ENCODE peak calls at places on chromosomes 11 and 22, in four cellular contexts. D is astrocyte of the cerebellum, W is ovary, U is bronchial epithelial cell. S is an unnamed sample.

GRCh38 chr11:70381872-70382842 is 16.2 kb upstream of the CTTN start:
- DNase-seq in D (peak; percentile 61), W (no peak), U (no peak), S (peak; percentile 26)

GRCh38 chr22:30868663-30869385 is 99.8 kb downstream of the MORC2 start:
- DNase-seq in D (no peak), W (peak; percentile 23), U (no peak), S (peak; percentile 48)

GRCh38 chr22:32473388-32473952 is 1.1 kb upstream of the FBXO7 start:
- DNase-seq in D (peak; percentile 66), W (peak; percentile 38), U (peak; percentile 71), S (peak; percentile 86)

GRCh38 chr22:20319041-20319744 is 667 bp downstream of the DGCR6L start:
- DNase-seq in D (no peak), W (peak; percentile 38), U (no peak), S (peak; percentile 56)

GRCh38 chr11:13016415-13016814 is 7.3 kb downstream of the RASSF10 start:
- DNase-seq in D (no peak), W (no peak), U (peak; percentile 64), S (no peak)

GRCh38 chr22:49408102-49408836 is 419.4 kb downstream of the BRD1 start:
- DNase-seq in D (no peak), W (no peak), U (no peak), S (no peak)

GRCh38 chr22:41681616-41682015 is 7.1 kb downstream of the SNU13 start:
- DNase-seq in D (no peak), W (no peak), U (no peak), S (no peak)

GRCh38 chr11:134660416-134660815 is 248.4 kb upstream of the B3GAT1 start:
- DNase-seq in D (no peak), W (no peak), U (no peak), S (no peak)

GRCh38 chr11:45805305-45806071 is 539 bp downstream of the SLC35C1 start:
- DNase-seq in D (peak; percentile 38), W (peak; percentile 59), U (peak; percentile 33), S (peak; percentile 85)

GRCh38 chr11:22792497-22792896 is 37.1 kb downstream of the SVIP start:
- DNase-seq in D (no peak), W (no peak), U (peak; percentile 78), S (peak; percentile 35)

DNA sequence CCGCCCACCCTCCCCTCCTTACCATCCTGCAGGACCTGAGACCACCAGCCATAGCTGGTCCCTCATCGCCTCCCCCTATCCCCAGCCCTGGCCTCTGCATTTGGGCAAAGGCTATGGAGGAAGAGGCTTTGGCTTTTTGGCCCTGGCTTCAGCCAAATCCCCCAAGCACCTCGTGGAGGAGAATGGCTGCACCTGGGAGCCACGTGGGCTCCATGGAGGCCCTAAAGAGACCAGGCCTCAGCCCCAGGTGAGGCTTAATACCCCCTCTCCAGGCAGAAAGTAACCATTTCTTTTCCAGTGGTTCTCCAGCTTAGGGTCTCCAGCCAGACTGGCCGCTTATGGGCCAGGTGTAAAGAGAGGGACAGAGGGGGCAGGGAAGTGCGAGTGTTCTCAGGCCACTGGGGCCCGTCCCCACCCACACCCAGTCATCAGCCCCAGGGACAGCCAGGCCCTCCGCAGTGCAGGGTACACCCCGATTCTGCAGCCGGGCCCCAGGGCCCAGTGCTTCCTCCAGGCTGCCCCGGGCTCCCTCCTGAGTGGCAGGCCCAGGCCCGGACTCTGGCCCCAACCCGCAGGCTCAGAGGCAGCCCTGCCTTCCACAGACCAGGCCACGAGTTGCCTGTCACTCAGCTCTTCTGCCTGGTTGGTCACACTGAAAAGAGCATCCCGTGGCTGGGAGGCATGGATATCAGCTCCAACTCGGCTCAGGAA is 26.4 kb downstream of the CDKN1C start:
- DNase-seq in D (no peak), W (no peak), U (no peak), S (no peak)
- H3K4me3 ChIP-seq in D (no peak overlapping the region), W (no peak overlapping the region), U (no peak overlapping the region), S (no peak overlapping the region)

GRCh38 chr11:47981667-47982404 is 1.5 kb downstream of the PTPRJ start:
- DNase-seq in D (no peak), W (no peak), U (no peak), S (no peak)

GRCh38 chr11:47979378-47980092 is 824 bp upstream of the PTPRJ start:
- DNase-seq in D (no peak), W (no peak), U (no peak), S (no peak)

GRCh38 chr11:47983464-47984397 is 3.4 kb downstream of the PTPRJ start:
- DNase-seq in D (no peak), W (no peak), U (no peak), S (no peak)

GRCh38 chr11:47980093-47980906 is at the start of gene PTPRJ:
- DNase-seq in D (no peak), W (peak; percentile 63), U (no peak), S (peak; percentile 64)

DNA sequence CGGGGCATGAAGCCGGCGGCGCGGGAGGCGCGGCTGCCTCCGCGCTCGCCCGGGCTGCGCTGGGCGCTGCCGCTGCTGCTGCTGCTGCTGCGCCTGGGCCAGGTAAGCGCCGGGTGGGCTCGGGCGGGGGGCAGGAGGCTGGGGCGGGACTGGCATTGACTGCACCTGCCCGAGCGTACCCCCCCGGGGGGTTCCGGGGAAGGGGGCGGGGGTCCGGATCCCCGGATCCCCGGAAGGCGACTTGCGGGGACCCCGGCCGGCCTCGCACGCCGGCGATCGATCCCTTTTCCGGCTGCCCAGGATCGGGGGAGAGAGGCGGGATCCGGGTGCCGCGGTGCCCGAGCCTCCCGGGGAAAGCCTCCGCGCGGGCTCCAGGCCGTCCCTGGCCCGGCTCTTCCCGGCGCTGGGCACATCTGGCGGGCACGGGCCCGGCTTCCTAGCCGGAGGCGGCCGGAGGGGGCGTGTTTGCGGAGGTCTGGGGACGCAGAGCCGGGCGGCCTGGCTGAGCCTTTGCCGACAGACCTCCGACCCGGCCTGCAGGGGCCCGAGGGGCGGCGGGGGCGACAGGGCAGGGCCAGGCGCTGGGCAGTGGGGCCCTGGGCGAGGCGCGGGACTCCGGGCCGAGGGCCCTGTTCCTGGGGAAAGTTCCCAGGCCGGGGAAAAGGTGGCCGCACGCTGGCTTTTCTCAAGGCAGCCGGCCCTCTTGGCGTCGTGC is 705 bp downstream of the PTPRJ start:
- DNase-seq in D (no peak), W (peak; percentile 59), U (no peak), S (peak; percentile 30)
- TF ChIP-seq CTCF in D (peak; percentile 17), W (no peak), U (peak; percentile 20), S (no peak)

GRCh38 chr22:37026325-37026724 is 6.8 kb downstream of the MPST start:
- DNase-seq in D (no peak), W (no peak), U (no peak), S (no peak)

GRCh38 chr22:37024339-37025157 is 5.0 kb downstream of the MPST start:
- DNase-seq in D (no peak), W (no peak), U (no peak), S (no peak)

GRCh38 chr22:37028692-37029674 is 9.4 kb downstream of the MPST start:
- DNase-seq in D (no peak), W (no peak), U (no peak), S (no peak)

GRCh38 chr22:37025500-37026070 is 6.0 kb downstream of the MPST start:
- DNase-seq in D (no peak), W (no peak), U (no peak), S (no peak)

DNA sequence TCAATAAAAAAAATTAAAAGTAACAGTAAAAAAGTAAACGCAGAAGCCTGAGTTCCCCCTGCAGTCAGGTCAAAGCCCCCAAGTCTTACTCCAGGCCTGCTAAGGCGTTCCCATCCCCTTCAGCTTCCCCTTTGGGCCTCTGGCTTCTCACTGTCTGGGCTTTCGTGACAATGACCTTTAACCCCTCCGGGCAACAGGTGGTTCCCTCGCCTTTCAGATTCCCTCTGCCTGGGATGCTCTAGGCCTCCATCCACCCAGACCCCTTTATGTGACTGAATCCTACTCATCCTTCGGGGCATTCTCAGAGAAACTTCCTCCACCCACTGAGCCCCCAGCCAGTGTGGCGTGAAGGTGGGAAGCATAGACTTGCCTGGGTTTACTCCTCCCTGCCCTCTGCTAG is 8.0 kb downstream of the MPST start:
- DNase-seq in D (no peak), W (no peak), U (no peak), S (no peak)
- H3K4me3 ChIP-seq in D (no peak overlapping the region), W (no peak overlapping the region), U (no peak overlapping the region), S (no peak overlapping the region)

DNA sequence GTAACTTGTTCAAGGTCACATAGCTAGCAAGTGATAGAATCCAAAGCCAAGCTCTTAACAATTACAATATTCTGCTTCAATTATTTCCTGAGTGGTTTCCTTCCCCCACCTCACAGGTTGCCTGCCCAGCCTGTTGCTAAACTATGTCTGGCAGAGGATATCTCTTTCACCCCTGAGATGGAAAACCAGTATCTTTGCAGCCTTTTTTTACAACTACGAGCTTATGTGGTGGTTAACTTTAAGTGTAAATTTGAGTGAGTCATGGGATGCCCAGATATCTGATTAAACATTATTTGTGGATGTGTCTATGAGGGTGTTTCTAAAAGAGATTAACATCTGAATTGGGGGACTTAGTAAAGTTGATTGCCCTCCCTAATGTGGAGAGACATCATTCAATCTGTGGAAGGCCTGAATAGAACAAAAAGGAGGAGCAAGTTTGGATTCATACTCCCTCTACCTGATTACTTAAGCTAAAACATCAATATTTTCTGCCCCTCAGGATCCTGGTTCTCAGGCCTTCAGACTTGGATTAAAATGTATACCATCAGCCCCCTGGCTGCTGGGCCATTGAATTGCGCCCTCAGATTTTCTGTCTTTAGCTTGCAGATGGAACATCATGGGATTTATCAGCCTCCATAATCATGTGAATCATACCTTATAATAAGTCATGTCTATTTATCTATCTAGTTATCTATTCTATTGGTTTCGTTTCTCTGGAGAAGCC is 911.9 kb downstream of the METTL15 start:
- DNase-seq in D (peak; percentile 4), W (no peak), U (peak; percentile 50), S (no peak)
- TF ChIP-seq CTCF in D (peak; percentile 56), W (no peak), U (peak; percentile 49), S (peak; percentile 37)

GRCh38 chr11:96227244-96227643 is 115.8 kb downstream of the MAML2 start:
- DNase-seq in D (no peak), W (no peak), U (peak; percentile 68), S (peak; percentile 49)
- H3K4me3 ChIP-seq in D (no peak overlapping the region), W (no peak overlapping the region), U (no peak overlapping the region), S (no peak overlapping the region)

GRCh38 chr22:47858773-47859306 is 1096.4 kb downstream of the TBC1D22A start:
- DNase-seq in D (no peak), W (no peak), U (no peak), S (no peak)

GRCh38 chr22:47859891-47860290 is 1097.4 kb downstream of the TBC1D22A start:
- DNase-seq in D (no peak), W (no peak), U (no peak), S (no peak)

GRCh38 chr22:47865626-47866025 is 1103.2 kb downstream of the TBC1D22A start:
- DNase-seq in D (no peak), W (no peak), U (peak; percentile 56), S (no peak)

GRCh38 chr22:47862394-47862793 is 1099.9 kb downstream of the TBC1D22A start:
- DNase-seq in D (no peak), W (no peak), U (no peak), S (no peak)
- TF ChIP-seq CTCF in D (no peak), W (no peak), U (no peak), S (no peak)

GRCh38 chr11:69296890-69297224 is 2.9 kb downstream of the MYEOV start:
- DNase-seq in D (no peak), W (no peak), U (no peak), S (no peak)

GRCh38 chr11:69293819-69294505 is at the start of gene MYEOV:
- DNase-seq in D (no peak), W (no peak), U (peak; percentile 46), S (peak; percentile 38)

GRCh38 chr11:69294621-69295078 is 695 bp downstream of the MYEOV start:
- DNase-seq in D (no peak), W (no peak), U (no peak), S (no peak)

GRCh38 chr11:69295995-69296889 is 2.3 kb downstream of the MYEOV start:
- DNase-seq in D (no peak), W (no peak), U (peak; percentile 71), S (peak; percentile 87)

GRCh38 chr11:69295079-69295994 is 1.4 kb downstream of the MYEOV start:
- DNase-seq in D (no peak), W (no peak), U (no peak), S (no peak)
- H3K4me3 ChIP-seq in D (no peak overlapping the region), W (no peak overlapping the region), U (no peak overlapping the region), S (no peak overlapping the region)

S was measured in foreskin fibroblast.